ENCODE peak calls at places on chromosome 21, in nine cellular contexts. G, Y, B, L, C, P, F, X and H are unnamed samples.

GRCh38 chr21:26422138-26422537 is 150.9 kb downstream of the CYYR1 start:
- DNase-seq in G (no peak), Y (no peak), B (no peak), L (no peak), C (no peak), P (no peak), F (no peak), X (no peak), H (no peak)

GRCh38 chr21:45224189-45224938 is 63.3 kb downstream of the POFUT2 start:
- DNase-seq in G (no peak), Y (no peak), B (peak), L (no peak), C (no peak), P (no peak), F (no peak), X (no peak), H (no peak)

GRCh38 chr21:45018131-45019075 is 56.0 kb upstream of the ADARB1 start:
- DNase-seq in G (peak), Y (no peak), B (no peak), L (peak), C (no peak), P (no peak), F (peak), X (no peak), H (no peak)

GRCh38 chr21:14080040-14080763 is 130.6 kb downstream of the LIPI start:
- DNase-seq in G (no peak), Y (no peak), B (no peak), L (no peak), C (no peak), P (no peak), F (no peak), X (no peak), H (no peak)

GRCh38 chr21:29221259-29221744 is 77.4 kb upstream of the BACH1 start:
- DNase-seq in G (no peak), Y (no peak), B (no peak), L (no peak), C (no peak), P (no peak), F (no peak), X (no peak), H (no peak)

GRCh38 chr21:45941338-45941710 is 40.2 kb upstream of the COL6A1 start:
- DNase-seq in G (no peak), Y (no peak), B (no peak), L (no peak), C (no peak), P (no peak), F (no peak), X (no peak), H (no peak)

GRCh38 chr21:31366825-31367224 is 22.8 kb upstream of the TIAM1 start:
- DNase-seq in G (no peak), Y (peak), B (no peak), L (no peak), C (peak), P (peak), F (no peak), X (no peak), H (no peak)

GRCh38 chr21:39647476-39647875 is 34.7 kb downstream of the B3GALT5 start:
- DNase-seq in G (no peak), Y (no peak), B (no peak), L (no peak), C (no peak), P (no peak), F (no peak), X (no peak), H (no peak)

GRCh38 chr21:46355161-46356004 is 31.4 kb downstream of the PCNT start:
- DNase-seq in G (no peak), Y (no peak), B (peak), L (peak), C (no peak), P (no peak), F (no peak), X (no peak), H (no peak)

GRCh38 chr21:45554477-45555175 is 12.4 kb upstream of the SLC19A1 start:
- DNase-seq in G (peak), Y (peak), B (peak), L (peak), C (peak), P (peak), F (peak), X (peak), H (peak)

GRCh38 chr21:25329227-25329626 is 278.1 kb downstream of the MRPL39 start:
- DNase-seq in G (no peak), Y (no peak), B (no peak), L (no peak), C (no peak), P (no peak), F (no peak), X (no peak), H (no peak)

GRCh38 chr21:45506241-45506817 is 35.9 kb downstream of the SLC19A1 start:
- DNase-seq in G (peak), Y (no peak), B (no peak), L (no peak), C (no peak), P (no peak), F (peak), X (no peak), H (no peak)

GRCh38 chr21:45990741-45991605 is 9.4 kb downstream of the COL6A1 start:
- DNase-seq in G (peak), Y (no peak), B (no peak), L (peak), C (no peak), P (no peak), F (peak), X (no peak), H (no peak)

GRCh38 chr21:15560383-15561056 is 169.3 kb upstream of the USP25 start:
- DNase-seq in G (no peak), Y (no peak), B (no peak), L (no peak), C (no peak), P (no peak), F (no peak), X (no peak), H (no peak)

GRCh38 chr21:34926784-34927548 is 122.1 kb downstream of the RUNX1 start:
- DNase-seq in G (no peak), Y (no peak), B (no peak), L (no peak), C (no peak), P (no peak), F (no peak), X (no peak), H (no peak)

GRCh38 chr21:29085106-29085752 is 11.8 kb upstream of the CCT8 start:
- DNase-seq in G (no peak), Y (no peak), B (no peak), L (no peak), C (no peak), P (no peak), F (no peak), X (no peak), H (no peak)

GRCh38 chr21:45291613-45292398 is 4.1 kb upstream of the POFUT2 start:
- DNase-seq in G (peak), Y (peak), B (peak), L (no peak), C (no peak), P (no peak), F (peak), X (no peak), H (no peak)

GRCh38 chr21:15140321-15141019 is 75.7 kb upstream of the NRIP1 start:
- DNase-seq in G (no peak), Y (peak), B (no peak), L (no peak), C (no peak), P (no peak), F (no peak), X (no peak), H (no peak)

GRCh38 chr21:38493549-38494253 is 4.6 kb downstream of the ERG start:
- DNase-seq in G (no peak), Y (no peak), B (no peak), L (no peak), C (no peak), P (no peak), F (no peak), X (no peak), H (no peak)

GRCh38 chr21:46057111-46057709 is 40.7 kb upstream of the COL6A2 start:
- DNase-seq in G (no peak), Y (no peak), B (no peak), L (peak), C (no peak), P (no peak), F (peak), X (no peak), H (no peak)

GRCh38 chr21:37266515-37267221 is 466 bp downstream of the VPS26C start:
- DNase-seq in G (peak), Y (peak), B (no peak), L (peak), C (no peak), P (no peak), F (peak), X (no peak), H (no peak)

GRCh38 chr21:25895565-25896205 is 160.9 kb downstream of the GABPA start:
- DNase-seq in G (no peak), Y (no peak), B (no peak), L (no peak), C (no peak), P (no peak), F (no peak), X (no peak), H (peak)

GRCh38 chr21:26840912-26841311 is 4.3 kb downstream of the ADAMTS1 start:
- DNase-seq in G (no peak), Y (no peak), B (no peak), L (peak), C (no peak), P (peak), F (no peak), X (no peak), H (no peak)

GRCh38 chr21:46006547-46007497 is 25.3 kb downstream of the COL6A1 start:
- DNase-seq in G (peak), Y (peak), B (no peak), L (no peak), C (no peak), P (peak), F (no peak), X (no peak), H (no peak)

GRCh38 chr21:34949499-34949898 is 99.6 kb downstream of the RUNX1 start:
- DNase-seq in G (no peak), Y (no peak), B (no peak), L (no peak), C (no peak), P (no peak), F (no peak), X (no peak), H (no peak)

GRCh38 chr21:37873655-37874054 is 42.6 kb downstream of the KCNJ6 start:
- DNase-seq in G (no peak), Y (no peak), B (no peak), L (no peak), C (no peak), P (no peak), F (no peak), X (no peak), H (no peak)

GRCh38 chr21:20998456-20998789 is 214 bp downstream of the NCAM2 start:
- DNase-seq in G (no peak), Y (no peak), B (no peak), L (no peak), C (no peak), P (no peak), F (no peak), X (no peak), H (no peak)

GRCh38 chr21:39681257-39681656 is 63.7 kb upstream of the IGSF5 start:
- DNase-seq in G (no peak), Y (no peak), B (no peak), L (no peak), C (no peak), P (no peak), F (no peak), X (no peak), H (no peak)

GRCh38 chr21:28207776-28208175 is 784.9 kb downstream of the LTN1 start:
- DNase-seq in G (no peak), Y (no peak), B (no peak), L (no peak), C (no peak), P (no peak), F (no peak), X (no peak), H (no peak)

GRCh38 chr21:26887241-26887640 is 42.0 kb upstream of the ADAMTS1 start:
- DNase-seq in G (no peak), Y (no peak), B (no peak), L (no peak), C (no peak), P (no peak), F (no peak), X (no peak), H (no peak)

GRCh38 chr21:45071396-45072165 is 2.8 kb upstream of the ADARB1 start:
- DNase-seq in G (no peak), Y (no peak), B (no peak), L (no peak), C (no peak), P (no peak), F (no peak), X (no peak), H (no peak)

GRCh38 chr21:44927259-44927586 is 6.5 kb upstream of the ITGB2 start:
- DNase-seq in G (no peak), Y (no peak), B (no peak), L (no peak), C (no peak), P (no peak), F (no peak), X (no peak), H (no peak)

GRCh38 chr21:26797878-26798456 is 47.2 kb downstream of the ADAMTS1 start:
- DNase-seq in G (no peak), Y (no peak), B (no peak), L (no peak), C (no peak), P (no peak), F (no peak), X (no peak), H (no peak)

GRCh38 chr21:40227111-40227510 is 359.9 kb downstream of the PCP4 start:
- DNase-seq in G (no peak), Y (no peak), B (no peak), L (no peak), C (no peak), P (no peak), F (no peak), X (no peak), H (no peak)

GRCh38 chr21:43789276-43790052 is at the start of gene RRP1:
- DNase-seq in G (peak), Y (peak), B (peak), L (peak), C (peak), P (peak), F (peak), X (peak), H (peak)
- TF ChIP-seq POLR2A in G (peak), Y (no peak), B (peak), L (peak), C (peak), P (peak), F (no peak), X (peak), H (peak)

GRCh38 chr21:43333301-43334062 is 93.4 kb downstream of the SIK1 start:
- DNase-seq in G (peak), Y (peak), B (no peak), L (no peak), C (no peak), P (peak), F (no peak), X (no peak), H (no peak)
- TF ChIP-seq POLR2A in G (no peak), Y (no peak), B (no peak), L (no peak), C (no peak), P (no peak), F (no peak), X (no peak), H (no peak)

DNA sequence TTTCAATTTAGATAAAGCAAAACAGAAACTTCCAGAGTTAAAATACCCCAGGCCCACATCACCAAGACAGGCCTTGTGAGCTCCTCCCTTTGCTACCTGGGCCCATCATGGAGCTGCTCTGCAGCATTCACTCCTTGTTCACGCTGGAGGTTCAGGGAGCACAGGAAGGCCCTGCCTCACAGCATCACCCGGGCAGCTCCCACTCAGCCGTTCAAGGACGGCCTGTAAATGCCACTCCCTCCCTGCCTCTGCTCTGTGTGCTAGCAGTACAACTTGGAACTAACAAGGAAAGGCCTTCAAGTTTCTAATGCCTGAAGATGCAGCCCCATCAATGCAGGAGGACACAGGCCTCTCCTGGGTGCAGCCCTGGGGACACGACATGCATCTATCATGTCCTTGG is 11.6 kb downstream of the ATP5PO start:
- DNase-seq in G (no peak), Y (no peak), B (no peak), L (no peak), C (no peak), P (no peak), F (no peak), X (no peak), H (no peak)
- TF ChIP-seq POLR2A in G (no peak), Y (no peak), B (no peak), L (no peak), C (no peak), P (no peak), F (no peak), X (no peak), H (no peak)

GRCh38 chr21:32612075-32612998 is at the start of gene CFAP298:
- DNase-seq in G (peak), Y (peak), B (peak), L (peak), C (peak), P (peak), F (peak), X (peak), H (peak)
- TF ChIP-seq POLR2A in G (no peak), Y (no peak), B (no peak), L (no peak), C (peak), P (no peak), F (no peak), X (peak), H (peak)

GRCh38 chr21:36129219-36129618 is 5.7 kb upstream of the CBR3 start:
- DNase-seq in G (no peak), Y (no peak), B (no peak), L (no peak), C (no peak), P (peak), F (no peak), X (no peak), H (no peak)

GRCh38 chr21:36135391-36136094 is 664 bp downstream of the CBR3 start:
- DNase-seq in G (peak), Y (peak), B (peak), L (peak), C (no peak), P (peak), F (peak), X (no peak), H (peak)

GRCh38 chr21:36132691-36133090 is 2.2 kb upstream of the CBR3 start:
- DNase-seq in G (no peak), Y (no peak), B (no peak), L (peak), C (no peak), P (no peak), F (no peak), X (no peak), H (no peak)

GRCh38 chr21:36134820-36135390 is at the start of gene CBR3:
- DNase-seq in G (peak), Y (peak), B (peak), L (peak), C (no peak), P (peak), F (peak), X (no peak), H (no peak)
- TF ChIP-seq POLR2A in G (no peak), Y (no peak), B (no peak), L (no peak), C (no peak), P (no peak), F (no peak), X (no peak), H (no peak)

DNA sequence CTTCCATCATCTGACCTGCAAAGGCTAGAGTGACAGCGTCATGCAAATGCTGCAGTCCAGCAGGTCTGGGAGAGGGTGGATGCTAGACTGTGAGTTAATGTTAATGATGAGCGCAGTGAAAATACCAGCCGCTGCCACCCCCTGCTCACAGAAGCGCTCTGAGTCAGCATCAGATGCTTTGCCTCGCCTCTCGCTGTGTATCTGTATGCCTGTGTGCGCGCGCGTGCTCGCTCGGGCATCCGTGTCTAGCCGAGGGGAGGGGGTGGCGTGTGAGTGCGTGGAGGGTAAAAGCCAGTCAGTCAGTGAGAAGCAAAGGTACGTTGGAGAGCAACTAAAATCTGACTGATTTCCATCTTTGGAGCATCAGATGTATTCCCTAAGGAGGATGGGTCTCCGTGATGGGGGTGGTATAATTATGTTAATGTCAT is 858.7 kb downstream of the USP25 start:
- DNase-seq in G (peak), Y (peak), B (no peak), L (peak), C (no peak), P (peak), F (peak), X (no peak), H (peak)
- TF ChIP-seq POLR2A in G (no peak), Y (no peak), B (no peak), L (peak), C (no peak), P (no peak), F (no peak), X (no peak), H (no peak)

DNA sequence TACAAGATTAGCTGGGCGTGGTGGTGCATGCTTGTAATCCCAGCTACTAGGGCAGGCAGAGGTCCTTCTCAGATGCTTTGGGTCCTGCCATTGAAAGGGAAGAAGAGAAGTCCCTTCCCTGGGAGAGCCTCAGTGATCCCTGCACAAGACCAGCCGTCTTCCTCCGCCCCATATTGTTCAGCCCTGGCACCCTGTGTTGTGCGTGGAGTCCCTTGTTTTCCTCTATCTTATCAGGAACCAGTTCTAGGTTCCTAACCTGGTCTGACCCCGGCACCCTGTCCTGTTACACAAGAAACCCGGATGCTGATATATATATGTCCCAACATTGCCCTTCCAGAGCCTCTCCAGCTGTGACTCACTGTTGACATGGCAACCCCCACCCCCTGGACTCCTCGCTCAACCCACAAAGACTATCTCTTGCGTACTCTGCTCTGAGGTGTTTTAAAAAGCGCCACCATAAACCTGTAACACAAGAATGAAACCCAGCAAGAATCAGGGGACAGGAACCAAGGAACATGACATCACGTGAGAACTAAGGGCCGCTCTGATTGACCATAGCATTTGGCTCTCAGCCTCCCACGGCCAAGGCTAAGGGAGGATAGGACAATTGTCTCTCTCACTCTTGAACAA is 4.8 kb downstream of the MX2 start:
- DNase-seq in G (peak), Y (peak), B (peak), L (no peak), C (no peak), P (no peak), F (no peak), X (peak), H (no peak)
- TF ChIP-seq POLR2A in G (no peak), Y (no peak), B (no peak), L (no peak), C (no peak), P (no peak), F (no peak), X (no peak), H (no peak)